ENCODE peak calls at places on chromosomes 11 and 22, in five cellular contexts. B, S, D, A and C are unnamed samples.

GRCh38 chr22:22032099-22032905 is 49.7 kb upstream of the TOP3B start:
- DNase-seq in B (no peak), S (no peak), D (no peak), A (no peak), C (no peak)

GRCh38 chr22:45441158-45441557 is 27.7 kb downstream of the RIBC2 start:
- DNase-seq in B (no peak), S (peak; percentile 45), D (peak; percentile 61), A (no peak), C (peak; percentile 28)

GRCh38 chr11:12691473-12691872 is 17.3 kb downstream of the TEAD1 start:
- DNase-seq in B (no peak), S (no peak), D (no peak), A (no peak), C (no peak)

GRCh38 chr11:132632641-132633124 is 899.6 kb downstream of the OPCML start:
- DNase-seq in B (no peak), S (peak; percentile 98), D (peak; percentile 86), A (no peak), C (no peak)

GRCh38 chr11:59706518-59707285 is 6.9 kb downstream of the OR10V1 start:
- DNase-seq in B (no peak), S (peak; percentile 96), D (peak; percentile 95), A (no peak), C (no peak)

GRCh38 chr22:28297504-28297903 is 378.4 kb upstream of the PITPNB start:
- DNase-seq in B (no peak), S (no peak), D (no peak), A (no peak), C (no peak)

GRCh38 chr11:35588627-35589026 is 29.6 kb upstream of the FJX1 start:
- DNase-seq in B (no peak), S (peak; percentile 42), D (peak; percentile 67), A (no peak), C (no peak)

GRCh38 chr11:20315800-20316199 is 47.7 kb upstream of the HTATIP2 start:
- DNase-seq in B (no peak), S (no peak), D (no peak), A (no peak), C (no peak)

GRCh38 chr11:116928845-116929244 is 91.4 kb upstream of the APOA1 start:
- DNase-seq in B (no peak), S (no peak), D (no peak), A (no peak), C (no peak)

GRCh38 chr22:42324991-42325710 is 54.7 kb upstream of the TCF20 start:
- DNase-seq in B (peak; percentile 23), S (no peak), D (no peak), A (no peak), C (no peak)

GRCh38 chr22:50215297-50216049 is 14.7 kb downstream of the SELENOO start:
- DNase-seq in B (no peak), S (no peak), D (no peak), A (no peak), C (no peak)

GRCh38 chr11:104028476-104028875 is 8.0 kb upstream of the DDI1 start:
- DNase-seq in B (no peak), S (no peak), D (no peak), A (no peak), C (no peak)

GRCh38 chr22:41380993-41381328 is 781 bp upstream of the TEF start:
- DNase-seq in B (no peak), S (peak; percentile 60), D (peak; percentile 61), A (no peak), C (peak; percentile 50)

GRCh38 chr11:102807921-102808320 is 10.0 kb upstream of the MMP1 start:
- DNase-seq in B (no peak), S (peak; percentile 24), D (peak; percentile 50), A (no peak), C (no peak)

GRCh38 chr11:3001496-3001895 is 9.4 kb upstream of the NAP1L4 start:
- DNase-seq in B (no peak), S (no peak), D (no peak), A (no peak), C (no peak)

GRCh38 chr22:38180841-38181452 is 683 bp downstream of the PLA2G6 start:
- DNase-seq in B (no peak), S (no peak), D (peak; percentile 91), A (peak; percentile 35), C (no peak)